ENCODE peak calls at places on chromosome 18, in nine cellular contexts. Y is GM12878, M is psoas muscle, G is hepatocyte, U is kidney epithelial cell, O is heart left ventricle, Z is tibial artery, A is heart right ventricle, S is IMR-90. J is an unnamed sample.
A peak's percentile ranks its signal among the peaks of the same experiment; 100 is the strongest.

GRCh38 chr18:79988925-79989361 is 580 bp upstream of the TXNL4A start:
- DNase-seq in U (no peak), M (peak; percentile 57), S (peak; percentile 59), O (no peak), Y (no peak), G (peak; percentile 69), Z (no peak), A (no peak), J (no peak)

GRCh38 chr18:59140287-59140885 is 702 bp downstream of the SEC11C start:
- DNase-seq in O (no peak), M (no peak), Z (no peak), S (peak; percentile 51), U (peak; percentile 23), A (no peak), G (peak; percentile 69), Y (no peak), J (no peak)

GRCh38 chr18:24326211-24326610 is 71.4 kb downstream of the OSBPL1A start:
- DNase-seq in M (no peak), G (no peak), O (no peak), Z (no peak), U (no peak), A (no peak), Y (no peak), S (no peak), J (no peak)

GRCh38 chr18:52682260-52682659 is 342.3 kb downstream of the DCC start:
- DNase-seq in Y (no peak), G (no peak), A (no peak), Z (no peak), S (no peak), M (no peak), U (no peak), O (no peak), J (no peak)

GRCh38 chr18:57438669-57439616 is 3.8 kb downstream of the ONECUT2 start:
- DNase-seq in Z (no peak), Y (no peak), M (no peak), G (no peak), U (no peak), O (no peak), S (no peak), A (no peak), J (no peak)

GRCh38 chr18:36953047-36953446 is 124.1 kb downstream of the KIAA1328 start:
- DNase-seq in G (no peak), A (no peak), U (no peak), Y (no peak), S (no peak), O (no peak), M (no peak), Z (no peak), J (no peak)

GRCh38 chr18:63238711-63239110 is 80.9 kb downstream of the BCL2 start:
- DNase-seq in M (no peak), Z (no peak), G (no peak), Y (no peak), U (no peak), O (no peak), A (no peak), S (no peak), J (no peak)

GRCh38 chr18:59740131-59740530 is 42.9 kb upstream of the CCBE1 start:
- DNase-seq in S (no peak), O (no peak), G (no peak), Y (no peak), A (no peak), M (no peak), U (no peak), Z (no peak), J (no peak)

GRCh38 chr18:23712445-23712844 is 23.2 kb downstream of the LAMA3 start:
- DNase-seq in G (no peak), O (no peak), U (no peak), A (no peak), Y (no peak), S (no peak), Z (no peak), M (no peak), J (no peak)

GRCh38 chr18:31950620-31951019 is 7.7 kb upstream of the TRAPPC8 start:
- DNase-seq in Y (no peak), O (no peak), G (no peak), M (no peak), A (no peak), U (no peak), S (no peak), Z (no peak), J (no peak)

GRCh38 chr18:5510109-5510846 is 33.5 kb downstream of the EPB41L3 start:
- DNase-seq in A (no peak), M (no peak), Z (no peak), Y (no peak), O (no peak), U (peak; percentile 31), G (no peak), S (peak; percentile 78), J (no peak)

DNA sequence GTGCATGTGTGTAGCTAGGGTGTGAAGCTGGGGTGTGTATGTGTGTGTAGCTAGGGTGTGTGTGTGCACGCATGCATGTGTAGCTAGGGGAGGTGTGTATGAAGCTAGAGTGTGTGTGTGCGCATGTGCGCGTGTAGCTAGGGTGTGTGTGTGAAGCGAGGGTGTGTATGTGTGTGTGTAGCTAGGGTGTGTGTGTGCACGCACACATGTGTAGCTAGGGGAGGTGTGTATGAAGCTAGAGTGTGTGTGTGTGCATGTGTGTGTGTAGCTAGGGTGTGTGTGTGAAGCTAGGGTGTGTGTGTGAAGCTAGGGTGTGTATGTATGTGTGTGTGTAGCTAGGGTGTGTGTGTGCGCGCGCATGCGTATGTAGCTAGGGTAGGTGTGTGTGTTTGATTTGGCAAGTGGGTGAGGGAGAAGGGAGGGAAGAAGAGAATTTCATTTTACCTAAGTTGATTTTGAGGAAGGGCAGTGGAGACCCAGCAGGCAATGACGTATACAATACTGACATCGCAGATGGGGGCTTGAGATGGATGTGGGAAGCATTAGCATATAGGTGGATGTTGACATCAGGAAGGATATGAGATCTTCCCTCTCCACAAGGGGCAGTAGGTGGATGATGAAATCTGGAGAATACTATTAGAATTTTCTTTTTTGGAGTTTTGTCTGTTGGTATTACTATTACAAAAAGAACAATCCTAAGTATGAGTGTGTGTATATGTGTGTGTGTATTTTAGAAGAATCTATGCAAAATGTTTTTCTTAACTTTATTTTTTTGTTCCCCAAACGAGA is 70.7 kb downstream of the PRELID3A start:
- DNase-seq in O (no peak), Y (no peak), G (no peak), A (no peak), U (no peak), Z (no peak), M (no peak), S (no peak), J (no peak)
- TF ChIP-seq CTCF in O (no peak), Y (no peak), G (peak; percentile 12), A (no peak), U (peak; percentile 21), Z (no peak), M (no peak), S (peak; percentile 18), J (no peak)

GRCh38 chr18:3489462-3489861 is 39.5 kb downstream of the TGIF1 start:
- DNase-seq in S (no peak), U (no peak), O (no peak), G (no peak), Y (no peak), A (no peak), Z (no peak), M (no peak), J (no peak)
- H3K27me3 ChIP-seq in S (peaks cover 4% of the 10 kb centered on the region), U (no peaks in the 10 kb centered on the region), O (no peaks in the 10 kb centered on the region), G (no peaks in the 10 kb centered on the region), Y (no peaks in the 10 kb centered on the region), A (no peaks in the 10 kb centered on the region), Z (no peaks in the 10 kb centered on the region), M (no peaks in the 10 kb centered on the region), J (no peaks in the 10 kb centered on the region)

GRCh38 chr18:2134364-2134763 is 436.9 kb downstream of the METTL4 start:
- DNase-seq in S (no peak), Z (no peak), O (no peak), M (no peak), A (no peak), U (no peak), G (no peak), Y (no peak), J (no peak)
- TF ChIP-seq CTCF in S (no peak), Z (no peak), O (no peak), M (no peak), A (no peak), U (no peak), G (peak; percentile 14), Y (no peak), J (no peak)

DNA sequence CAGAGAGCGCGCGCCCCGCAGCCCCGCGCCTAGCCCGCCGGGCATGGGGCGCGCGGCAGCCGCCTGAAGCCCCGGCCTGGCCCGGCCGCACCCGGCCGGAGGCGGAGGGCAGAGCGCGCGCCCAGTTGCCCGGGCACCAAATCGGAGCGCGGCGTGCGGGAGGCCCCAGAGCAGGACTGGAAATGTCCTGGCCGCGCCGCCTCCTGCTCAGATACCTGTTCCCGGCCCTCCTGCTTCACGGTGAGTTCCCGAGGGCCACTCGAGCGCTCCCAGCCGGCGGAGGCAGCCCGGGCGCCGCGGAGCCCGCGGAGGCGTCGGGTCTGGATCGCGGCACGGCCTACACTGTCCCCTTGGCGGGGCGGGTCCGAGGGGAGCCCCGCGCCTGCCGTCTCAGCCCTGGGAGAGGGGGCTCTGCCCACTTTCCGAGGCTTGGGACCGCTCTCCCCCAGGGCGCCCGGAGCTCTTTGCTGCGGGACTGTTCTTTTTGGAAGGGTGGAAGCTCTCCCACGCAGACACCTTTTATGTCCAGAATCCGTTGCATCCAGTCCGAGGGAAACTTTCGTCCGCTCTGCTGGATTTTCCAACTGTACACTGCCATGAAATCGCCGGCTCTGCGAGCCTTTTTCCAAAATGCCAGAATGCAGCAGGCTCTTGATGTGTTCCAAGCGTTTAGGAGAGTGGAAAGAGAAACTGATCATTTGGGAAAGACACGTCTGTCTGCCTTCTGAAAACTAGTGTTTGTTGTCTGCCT is 540 bp downstream of the APCDD1 start:
- DNase-seq in S (peak; percentile 20), Y (no peak), O (peak; percentile 29), G (peak; percentile 58), M (no peak), A (peak; percentile 34), Z (peak; percentile 70), U (no peak), J (no peak)
- H3K27me3 ChIP-seq in S (peaks cover 43% of the 10 kb centered on the region), Y (peaks cover 19% of the 10 kb centered on the region), O (no peaks in the 10 kb centered on the region), G (no peaks in the 10 kb centered on the region), M (no peaks in the 10 kb centered on the region), A (peaks cover 12% of the 10 kb centered on the region), Z (no peaks in the 10 kb centered on the region), U (peaks cover 28% of the 10 kb centered on the region), J (peaks cover 5% of the 10 kb centered on the region)

J was measured in GM06990.